ENCODE peak calls at places on chromosomes 2 and 18, in ten cellular contexts. V, L, D, I, O, T, Y, H, B and R are unnamed samples.

GRCh38 chr18:3603460-3604259 is 153.7 kb downstream of the TGIF1 start:
- DNase-seq in V (peak), L (no peak), D (peak), I (peak), O (peak), T (peak), Y (peak), H (peak), B (no peak), R (no peak)

GRCh38 chr2:218886461-218886947 is 5.9 kb downstream of the WNT10A start:
- DNase-seq in V (no peak), L (peak), D (peak), I (no peak), O (no peak), T (no peak), Y (peak), H (no peak), B (no peak), R (no peak)

GRCh38 chr2:71940695-71941094 is 207.0 kb downstream of the CYP26B1 start:
- DNase-seq in V (no peak), L (no peak), D (no peak), I (no peak), O (no peak), T (peak), Y (no peak), H (peak), B (peak), R (no peak)

GRCh38 chr2:12434609-12435008 is 282.1 kb upstream of the TRIB2 start:
- DNase-seq in V (no peak), L (no peak), D (no peak), I (no peak), O (no peak), T (no peak), Y (no peak), H (no peak), B (no peak), R (no peak)

GRCh38 chr2:190340369-190340768 is 3.0 kb upstream of the INPP1 start:
- DNase-seq in V (peak), L (no peak), D (no peak), I (peak), O (no peak), T (peak), Y (no peak), H (no peak), B (no peak), R (no peak)

GRCh38 chr18:70376914-70377258 is 88.0 kb downstream of the SOCS6 start:
- DNase-seq in V (peak), L (no peak), D (no peak), I (no peak), O (no peak), T (no peak), Y (no peak), H (no peak), B (no peak), R (no peak)

GRCh38 chr2:14420851-14421250 is 211.7 kb upstream of the LRATD1 start:
- DNase-seq in V (peak), L (no peak), D (no peak), I (peak), O (no peak), T (no peak), Y (peak), H (peak), B (no peak), R (no peak)

GRCh38 chr2:236156095-236156859 is 11.9 kb downstream of the GBX2 start:
- DNase-seq in V (no peak), L (no peak), D (no peak), I (no peak), O (no peak), T (no peak), Y (no peak), H (no peak), B (no peak), R (no peak)

GRCh38 chr2:43399515-43400245 is 173.3 kb upstream of the ZFP36L2 start:
- DNase-seq in V (peak), L (no peak), D (no peak), I (peak), O (peak), T (peak), Y (no peak), H (peak), B (no peak), R (no peak)

GRCh38 chr2:236366406-236366805 is 102.2 kb upstream of the ASB18 start:
- DNase-seq in V (no peak), L (no peak), D (peak), I (no peak), O (no peak), T (no peak), Y (peak), H (no peak), B (no peak), R (no peak)

GRCh38 chr2:202529389-202529788 is 105.4 kb upstream of the FAM117B start:
- DNase-seq in V (peak), L (no peak), D (no peak), I (peak), O (peak), T (peak), Y (no peak), H (peak), B (no peak), R (no peak)

GRCh38 chr2:120822908-120823307 is 87.2 kb downstream of the GLI2 start:
- DNase-seq in V (no peak), L (no peak), D (no peak), I (no peak), O (no peak), T (no peak), Y (no peak), H (no peak), B (peak), R (no peak)